ENCODE peak calls at places on chromosomes 16 and 17, in four cellular contexts. B is foreskin keratinocyte, P is A549, E is brain microvascular endothelial cell. M is an unnamed sample.

GRCh38 chr16:55820615-55821014 is 12.3 kb downstream of the CES1 start:
- DNase-seq in E (no peak), B (no peak), P (no peak), M (no peak)

GRCh38 chr17:56725144-56725543 is 108.6 kb downstream of the C17orf67 start:
- DNase-seq in P (no peak), B (no peak), E (no peak), M (no peak)

GRCh38 chr17:82317394-82318168 is at the start of gene CD7:
- DNase-seq in B (no peak), P (no peak), E (no peak), M (no peak)

GRCh38 chr17:78759203-78759968 is 22.7 kb downstream of the CYTH1 start:
- DNase-seq in B (no peak), E (peak; percentile 70), P (no peak), M (no peak)

GRCh38 chr17:7293821-7294613 is 422 bp downstream of the YBX2 start:
- DNase-seq in B (no peak), P (no peak), E (no peak), M (peak; percentile 42)

GRCh38 chr16:75319513-75320401 is 68.3 kb upstream of the BCAR1 start:
- DNase-seq in E (peak; percentile 81), B (peak; percentile 20), P (no peak), M (no peak)

GRCh38 chr17:61294286-61294685 is 105.4 kb upstream of the TBX2 start:
- DNase-seq in E (no peak), P (no peak), B (no peak), M (no peak)

GRCh38 chr17:2191785-2192184 is 111.8 kb downstream of the SMG6 start:
- DNase-seq in B (no peak), P (no peak), E (no peak), M (no peak)

GRCh38 chr17:49433000-49433694 is 18.5 kb upstream of the PHB1 start:
- DNase-seq in P (no peak), E (no peak), B (no peak), M (no peak)

GRCh38 chr16:138049-138417 is 440 bp downstream of the NPRL3 start:
- DNase-seq in B (no peak), P (no peak), E (peak; percentile 1), M (peak; percentile 27)

GRCh38 chr16:29807426-29808218 is 1.3 kb downstream of the MAZ start:
- DNase-seq in B (no peak), P (peak; percentile 95), E (peak; percentile 89), M (peak; percentile 73)

GRCh38 chr16:29806641-29807425 is 504 bp downstream of the MAZ start:
- DNase-seq in B (no peak), E (no peak), P (peak; percentile 88), M (peak; percentile 48)

GRCh38 chr16:29804455-29805231 is 1.7 kb upstream of the MAZ start:
- DNase-seq in P (no peak), E (no peak), B (no peak), M (no peak)

GRCh38 chr16:29805232-29806095 is 865 bp upstream of the MAZ start:
- DNase-seq in P (peak; percentile 98), E (peak; percentile 97), B (peak; percentile 86), M (peak; percentile 87)

GRCh38 chr16:29806096-29806579 is at the start of gene MAZ:
- DNase-seq in B (no peak), E (no peak), P (peak; percentile 96), M (peak; percentile 89)
- H3K27ac ChIP-seq in B (peak within 1 kb of the TSS; percentile 81), E (peak within 1 kb of the TSS; percentile 63), P (peak within 1 kb of the TSS; percentile 98), M (peak within 1 kb of the TSS; percentile 99)

GRCh38 chr17:67628580-67629013 is 89.1 kb upstream of the NOL11 start:
- DNase-seq in B (no peak), P (peak; percentile 20), E (no peak), M (no peak)
- TF ChIP-seq CTCF in B (peak; percentile 32), P (no peak), E (peak; percentile 50), M (no peak)

DNA sequence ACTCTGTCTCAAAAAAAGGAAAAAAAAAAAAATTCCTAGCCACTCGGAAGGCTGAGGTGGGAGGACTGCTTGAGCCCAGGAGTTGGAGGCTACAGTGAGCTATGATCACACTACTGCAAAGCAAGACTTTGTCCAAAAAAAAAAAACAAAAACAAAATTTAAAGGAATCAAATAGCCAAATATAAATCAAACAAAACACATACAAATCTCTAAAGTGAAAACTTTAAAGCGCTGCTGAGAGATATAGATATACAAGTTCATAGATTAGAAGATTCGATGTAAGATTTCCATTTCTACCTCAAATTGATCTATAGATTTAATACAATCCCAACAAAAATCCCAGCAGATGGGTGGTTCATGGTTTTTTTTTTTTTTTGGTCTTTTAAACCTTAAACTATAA is 83.6 kb downstream of the TTC19 start:
- DNase-seq in B (no peak), E (no peak), P (no peak), M (no peak)
- H3K27ac ChIP-seq in B (no peak overlapping the region), E (no peak overlapping the region), P (no peak overlapping the region), M (no peak overlapping the region)

GRCh38 chr16:67544329-67544841 is 15.8 kb downstream of the RIPOR1 start:
- DNase-seq in P (no peak), E (no peak), B (no peak), M (no peak)
- TF ChIP-seq CTCF in P (peak; percentile 15), E (peak; percentile 30), B (peak; percentile 37), M (no peak)

GRCh38 chr16:72168365-72168764 is 3.6 kb downstream of the PMFBP1 start:
- DNase-seq in B (no peak), P (no peak), E (no peak), M (no peak)

GRCh38 chr16:72174726-72175125 is 2.8 kb upstream of the PMFBP1 start:
- DNase-seq in P (no peak), E (no peak), B (no peak), M (no peak)

GRCh38 chr16:72169708-72170107 is 2.2 kb downstream of the PMFBP1 start:
- DNase-seq in P (no peak), B (no peak), E (no peak), M (no peak)

GRCh38 chr16:72173997-72174396 is 2.0 kb upstream of the PMFBP1 start:
- DNase-seq in P (no peak), E (no peak), B (no peak), M (no peak)

DNA sequence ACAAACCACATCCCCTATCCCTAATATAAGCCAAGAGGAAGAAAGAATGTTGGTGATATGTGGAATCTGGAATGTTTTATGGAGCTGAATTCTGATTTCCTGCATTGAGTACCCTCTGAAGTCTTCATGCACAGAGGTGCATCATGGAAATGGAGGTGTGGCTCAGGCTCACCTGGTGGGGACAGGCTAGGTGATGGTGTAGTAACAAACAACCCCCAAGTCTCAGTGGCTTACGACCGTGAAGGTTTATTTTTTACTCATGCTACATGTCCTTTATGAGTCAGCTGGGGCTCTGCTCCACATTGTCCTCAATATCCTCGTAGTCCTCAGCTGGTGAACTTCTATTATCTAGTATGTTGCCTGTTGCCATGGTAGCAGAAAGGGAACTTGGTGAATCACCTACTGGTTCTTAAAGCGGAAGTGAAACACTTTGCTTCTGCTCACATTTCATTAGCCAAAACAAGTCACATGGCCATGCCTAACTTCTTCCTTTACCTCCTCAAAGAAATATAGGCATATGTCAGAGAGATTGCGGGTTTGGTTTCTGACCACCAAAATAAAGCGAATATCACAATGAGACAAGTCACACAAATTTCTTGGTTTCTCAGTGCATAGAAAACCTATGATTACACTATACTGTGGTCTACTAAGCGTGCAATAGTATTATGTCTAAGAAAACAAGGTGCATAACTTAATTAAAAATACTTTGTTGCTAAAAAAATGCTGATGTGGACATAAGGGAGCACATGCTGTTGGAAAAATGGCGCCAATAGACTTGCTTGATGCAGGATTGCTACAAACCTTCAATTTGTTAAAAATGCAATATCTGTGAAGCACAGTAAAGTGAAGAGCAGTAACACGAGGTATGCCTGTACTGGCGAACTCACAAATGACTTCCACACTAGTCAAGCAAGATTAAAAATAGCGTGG is at the start of gene PMFBP1:
- DNase-seq in B (peak; percentile 81), E (peak; percentile 99), P (peak; percentile 67), M (peak; percentile 70)
- H3K27ac ChIP-seq in B (no peak within 1 kb of the TSS), E (peak within 1 kb of the TSS; percentile 57), P (no peak within 1 kb of the TSS), M (no peak within 1 kb of the TSS)

DNA sequence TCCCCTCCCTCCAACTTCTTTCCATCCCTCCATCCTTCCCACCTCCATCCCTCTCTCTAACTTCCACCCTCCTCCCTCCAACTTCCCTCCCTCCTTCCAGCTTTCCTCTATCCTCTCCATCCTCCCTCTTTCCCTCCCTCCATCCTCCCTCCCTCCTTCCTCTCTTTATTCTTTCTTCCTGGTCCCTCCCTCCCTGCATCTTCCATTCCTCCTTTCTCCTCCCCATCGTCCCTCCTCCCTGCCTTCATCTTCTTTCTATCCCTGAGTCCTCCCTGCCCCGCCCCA is 11.8 kb downstream of the CACNG4 start:
- DNase-seq in B (no peak), E (no peak), P (no peak), M (no peak)
- TF ChIP-seq CTCF in B (no peak), E (no peak), P (no peak), M (no peak)

DNA sequence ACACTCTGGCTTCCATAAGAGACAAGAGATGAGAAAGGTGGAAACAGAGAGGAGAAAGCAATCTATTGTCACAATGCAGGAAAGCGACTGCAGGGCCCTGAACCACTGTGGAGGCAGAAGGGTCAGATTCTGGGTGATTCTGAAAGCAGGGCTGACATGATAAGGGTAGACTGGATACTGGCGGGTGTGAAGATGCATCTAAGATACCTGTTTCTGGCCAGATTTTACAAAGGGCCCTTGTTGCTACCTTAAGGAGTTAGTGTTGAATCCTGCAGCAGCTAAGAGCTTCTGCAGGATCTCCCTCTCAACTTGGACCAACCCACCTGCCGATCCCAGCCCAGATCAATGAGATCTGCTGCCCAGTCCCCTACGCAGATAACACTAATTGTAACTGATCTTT is 6.1 kb upstream of the MEFV start:
- DNase-seq in P (no peak), E (no peak), B (no peak), M (no peak)
- H3K27ac ChIP-seq in P (no peak overlapping the region), E (no peak overlapping the region), B (no peak overlapping the region), M (peak overlapping the region; percentile 99)

GRCh38 chr16:86819523-86819887 is 241.2 kb downstream of the FOXL1 start:
- DNase-seq in B (no peak), E (no peak), P (no peak), M (no peak)
- TF ChIP-seq CTCF in B (no peak), E (peak; percentile 56), P (no peak), M (no peak)

DNA sequence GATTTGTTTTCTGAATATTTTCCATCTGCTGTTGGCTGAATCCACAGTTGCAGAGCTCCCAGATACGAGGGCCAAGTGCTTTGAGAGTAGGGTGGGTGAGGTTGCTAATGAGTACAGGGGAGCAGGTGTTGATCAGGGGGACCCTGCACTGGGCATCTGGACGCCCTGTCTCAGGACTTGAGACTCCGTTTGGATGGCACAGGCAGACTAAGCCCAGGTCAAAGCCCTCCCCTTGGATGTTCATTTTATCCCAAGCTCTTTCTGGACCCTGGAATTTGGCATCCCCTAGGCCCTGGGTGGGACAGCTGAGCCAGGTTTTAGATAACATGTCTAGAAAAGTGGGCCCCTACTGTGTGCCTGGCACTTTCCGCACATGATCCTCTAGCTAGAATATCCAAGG is 12.1 kb downstream of the USP6 start:
- DNase-seq in B (no peak), P (no peak), E (no peak), M (no peak)
- H3K27ac ChIP-seq in B (no peak overlapping the region), P (no peak overlapping the region), E (no peak overlapping the region), M (no peak overlapping the region)

M was measured in RWPE1.